ENCODE peak calls at places on chromosomes 5 and 9, in five cellular contexts. H is stomach; W is WERI-Rb-1; Z is CD4-positive, alpha-beta T cell; O is mammary epithelial cell. D is an unnamed sample. For H3K27me3, the result is how much of the 10 kb centered on the place peaks cover.

GRCh38 chr9:123507992-123508391 is 152.0 kb downstream of the CRB2 start:
- DNase-seq in Z (no peak), W (no peak), O (no peak), H (no peak), D (no peak)

GRCh38 chr5:89280103-89281037 is 397.4 kb upstream of the MEF2C start:
- DNase-seq in O (no peak), H (no peak), W (no peak), Z (no peak), D (no peak)

GRCh38 chr5:95098012-95098411 is 186.9 kb downstream of the MCTP1 start:
- DNase-seq in W (no peak), Z (no peak), H (no peak), O (no peak), D (no peak)

GRCh38 chr5:140109050-140109817 is 4.7 kb upstream of the PURA start:
- DNase-seq in O (no peak), Z (no peak), H (no peak), W (no peak), D (peak)

GRCh38 chr5:141960018-141960417 is 2.0 kb upstream of the PCDH12 start:
- DNase-seq in O (no peak), Z (no peak), H (no peak), W (peak), D (no peak)

GRCh38 chr5:40429258-40430111 is 250.2 kb upstream of the PTGER4 start:
- DNase-seq in H (no peak), O (peak), W (no peak), Z (no peak), D (no peak)

GRCh38 chr5:74567351-74567870 is 73.1 kb downstream of the ENC1 start:
- DNase-seq in H (no peak), Z (no peak), O (no peak), W (no peak), D (no peak)

GRCh38 chr9:69715825-69716224 is 43.7 kb upstream of the APBA1 start:
- DNase-seq in O (no peak), H (no peak), Z (no peak), W (no peak), D (no peak)

GRCh38 chr5:137036630-137037029 is 462.5 kb downstream of the SPOCK1 start:
- DNase-seq in W (peak), H (no peak), O (no peak), Z (no peak), D (no peak)

GRCh38 chr9:33687779-33688178 is 107.6 kb upstream of the PRSS3 start:
- DNase-seq in O (no peak), W (no peak), Z (no peak), H (no peak), D (no peak)

GRCh38 chr5:76367623-76368366 is 35.3 kb upstream of the IQGAP2 start:
- DNase-seq in O (peak), W (no peak), Z (no peak), H (no peak), D (no peak)

GRCh38 chr9:100472725-100473261 is at the start of gene TMEFF1:
- DNase-seq in O (peak), H (peak), Z (no peak), W (peak), D (peak)

GRCh38 chr9:121746411-121746810 is 95.0 kb downstream of the DAB2IP start:
- DNase-seq in W (no peak), O (no peak), H (no peak), Z (no peak), D (no peak)

GRCh38 chr5:109964136-109964535 is 274.4 kb downstream of the MAN2A1 start:
- DNase-seq in Z (no peak), O (peak), W (no peak), H (no peak), D (no peak)

GRCh38 chr5:142290574-142291299 is 34.1 kb downstream of the SPRY4 start:
- DNase-seq in O (peak), W (peak), H (no peak), Z (no peak), D (no peak)

GRCh38 chr9:101485873-101486692 is 47.6 kb upstream of the RNF20 start:
- DNase-seq in W (peak), Z (no peak), O (peak), H (peak), D (peak)

GRCh38 chr9:22033012-22033630 is 24.0 kb upstream of the CDKN2B start:
- DNase-seq in H (no peak), O (peak), Z (no peak), W (no peak), D (no peak)

GRCh38 chr5:95178046-95178651 is 106.7 kb downstream of the MCTP1 start:
- DNase-seq in O (no peak), Z (no peak), H (no peak), W (peak), D (no peak)

GRCh38 chr9:12933957-12934356 is 159.1 kb downstream of the LURAP1L start:
- DNase-seq in H (no peak), Z (no peak), W (no peak), O (peak), D (no peak)

GRCh38 chr9:95127249-95128176 is 190.0 kb downstream of the FANCC start:
- DNase-seq in W (peak), H (peak), Z (peak), O (peak), D (peak)

GRCh38 chr5:44266882-44267577 is 122.2 kb downstream of the FGF10 start:
- DNase-seq in H (no peak), Z (no peak), O (no peak), W (no peak), D (no peak)

GRCh38 chr5:14115323-14115895 is 27.7 kb upstream of the TRIO start:
- DNase-seq in Z (no peak), H (no peak), W (no peak), O (no peak), D (no peak)

GRCh38 chr9:133932633-133933032 is 59.5 kb downstream of the VAV2 start:
- DNase-seq in H (no peak), W (no peak), O (no peak), Z (no peak), D (no peak)

GRCh38 chr5:80502795-80503194 is 14.9 kb downstream of the FAM151B start:
- DNase-seq in O (no peak), Z (no peak), H (no peak), W (no peak), D (no peak)

GRCh38 chr5:55633574-55634203 is 78.4 kb downstream of the SLC38A9 start:
- DNase-seq in Z (no peak), W (no peak), H (no peak), O (peak), D (no peak)

GRCh38 chr5:36252722-36253340 is 11.1 kb upstream of the NADK2 start:
- DNase-seq in H (no peak), W (no peak), Z (no peak), O (no peak), D (no peak)

GRCh38 chr9:101736723-101737122 is 1.7 kb downstream of the GRIN3A start:
- DNase-seq in H (no peak), W (no peak), O (peak), Z (no peak), D (no peak)

GRCh38 chr5:34584165-34584564 is 72.0 kb upstream of the RAI14 start:
- DNase-seq in W (no peak), Z (no peak), H (no peak), O (no peak), D (no peak)

GRCh38 chr5:97694091-97694490 is 511.0 kb upstream of the RIOK2 start:
- DNase-seq in O (no peak), W (no peak), H (no peak), Z (no peak), D (no peak)

GRCh38 chr9:109252291-109252690 is 68.6 kb downstream of the EPB41L4B start:
- DNase-seq in H (no peak), O (peak), Z (no peak), W (no peak), D (no peak)

GRCh38 chr5:149641600-149641999 is 60.3 kb downstream of the ARHGEF37 start:
- DNase-seq in Z (no peak), W (no peak), H (no peak), O (no peak), D (no peak)

GRCh38 chr9:137116728-137117127 is 2.2 kb upstream of the DPP7 start:
- DNase-seq in H (no peak), W (no peak), Z (no peak), O (no peak), D (no peak)
- H3K27me3 ChIP-seq in H (under half), W (under half), Z (under half), O (under half), D (under half)

GRCh38 chr5:135128361-135128760 is 94.3 kb upstream of the PITX1 start:
- DNase-seq in W (no peak), O (no peak), H (no peak), Z (no peak), D (no peak)

GRCh38 chr5:135126688-135127603 is 92.9 kb upstream of the PITX1 start:
- DNase-seq in Z (no peak), O (no peak), H (peak), W (no peak), D (no peak)

GRCh38 chr5:135130526-135131215 is 96.6 kb upstream of the PITX1 start:
- DNase-seq in Z (no peak), W (no peak), H (no peak), O (no peak), D (no peak)

GRCh38 chr5:135129307-135129706 is 95.3 kb upstream of the PITX1 start:
- DNase-seq in W (no peak), O (no peak), H (no peak), Z (no peak), D (no peak)

DNA sequence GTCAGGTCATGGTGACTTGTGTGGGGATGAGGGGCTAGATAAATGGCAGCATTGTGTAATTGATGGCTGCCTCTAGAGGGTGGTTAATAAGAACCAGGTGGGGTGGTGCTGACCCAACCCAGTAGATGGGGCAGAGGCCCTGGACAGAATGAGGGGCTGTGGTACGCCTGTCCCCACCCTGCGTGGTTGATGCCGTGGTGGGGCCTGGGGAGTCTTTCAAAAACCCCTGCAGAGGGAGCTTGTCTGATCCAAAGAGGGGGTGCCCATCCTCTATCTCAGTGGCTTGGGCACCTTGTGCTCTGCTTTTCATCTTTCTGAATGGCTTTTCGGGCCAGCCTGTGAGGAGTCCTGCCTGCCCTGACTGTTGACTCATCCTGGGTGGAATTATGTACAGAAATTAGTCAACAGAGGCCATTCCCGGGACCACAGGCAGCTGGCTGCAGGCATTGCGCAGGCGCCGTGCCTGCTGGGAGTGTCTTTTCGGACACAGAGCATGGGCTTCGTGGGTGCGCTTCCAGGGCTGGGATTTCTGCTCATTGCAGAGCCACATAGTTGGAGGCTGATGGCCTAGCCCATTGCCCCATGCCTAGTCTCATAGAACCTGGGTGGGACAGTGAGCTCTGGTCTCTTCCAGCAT is 93.7 kb upstream of the PITX1 start:
- DNase-seq in O (peak), W (no peak), H (peak), Z (no peak), D (no peak)
- H3K27me3 ChIP-seq in O (under half), W (under half), H (under half), Z (under half), D (under half)

GRCh38 chr5:179405054-179405416 is 59.8 kb upstream of the ADAMTS2 start:
- DNase-seq in H (no peak), O (no peak), Z (no peak), W (no peak), D (no peak)
- H3K27me3 ChIP-seq in H (under half), O (under half), Z (under half), W (under half), D (under half)

DNA sequence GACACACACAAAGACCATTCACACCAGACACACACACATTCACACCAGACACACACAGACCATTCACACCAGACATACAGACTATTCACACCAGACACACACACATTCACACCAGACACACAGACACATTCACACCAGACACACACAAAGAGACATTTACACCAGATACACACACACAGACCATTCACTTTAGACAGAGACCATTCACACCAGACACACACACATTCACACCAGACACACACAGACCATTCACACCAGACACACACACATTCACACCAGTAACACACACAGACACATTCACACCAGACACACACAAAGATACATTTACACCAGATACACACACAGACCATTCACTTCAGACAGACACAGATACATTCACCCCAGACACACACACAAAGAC is 29.0 kb upstream of the FCN1 start:
- DNase-seq in W (no peak), O (no peak), H (no peak), Z (no peak), D (no peak)
- H3K27me3 ChIP-seq in W (under half), O (under half), H (under half), Z (under half), D (under half)

DNA sequence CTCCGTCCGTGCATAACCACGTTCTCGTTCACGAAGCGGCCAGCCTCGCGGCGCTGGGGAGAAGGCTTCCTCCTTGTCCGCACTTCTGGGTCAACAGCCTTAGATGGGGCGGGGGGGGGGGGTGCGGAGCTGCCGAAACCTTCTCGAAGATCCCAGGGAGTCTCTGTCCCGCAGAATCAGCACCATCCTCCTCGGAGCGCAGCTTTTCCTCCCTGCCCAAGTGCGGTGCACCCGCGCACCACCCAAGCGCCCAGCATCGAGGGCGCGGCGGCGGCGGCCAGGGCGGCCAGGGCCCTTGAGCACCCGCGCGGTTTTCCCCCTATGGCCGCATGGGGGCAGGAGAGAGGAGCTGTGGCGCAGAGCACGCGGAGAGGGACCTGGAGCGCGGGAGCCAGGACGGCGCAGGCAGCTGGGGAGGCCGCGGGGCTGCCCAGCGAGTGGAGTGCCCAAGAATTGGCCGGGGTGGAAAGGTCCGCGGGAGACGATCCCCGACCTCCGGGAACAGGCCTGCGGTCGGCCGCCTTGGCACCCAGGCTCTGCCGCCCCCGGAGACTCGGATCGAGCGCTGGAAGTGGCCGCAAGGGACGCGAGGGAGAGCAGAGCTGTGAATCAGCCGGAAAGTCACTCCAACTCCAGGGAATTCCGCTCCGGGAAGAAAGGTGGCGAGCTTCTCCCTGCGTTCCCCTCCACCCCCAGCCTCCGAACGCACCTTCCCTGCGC is 43.1 kb downstream of the TMEM174 start:
- DNase-seq in Z (peak), W (peak), H (peak), O (peak), D (peak)
- H3K27me3 ChIP-seq in Z (half or more), W (under half), H (under half), O (under half), D (half or more)

D was measured in upper lobe of right lung.